ENCODE peak calls at places on chromosome 11, in six cellular contexts. One of them, this sample, is unnamed.

GRCh38 chr11:104060004-104060403 is 23.6 kb downstream of the DDI1 start:
- DNase-seq in lung: no peak
- DNase-seq in neural progenitor cell: no peak
- DNase-seq in fibroblast of villous mesenchyme: no peak
- DNase-seq in HFFc6: no peak
- DNase-seq in pancreas: no peak
- DNase-seq in this sample: no peak

GRCh38 chr11:107385361-107385982 is 72.2 kb downstream of the CWF19L2 start:
- DNase-seq in lung: no peak
- DNase-seq in neural progenitor cell: no peak
- DNase-seq in fibroblast of villous mesenchyme: peak
- DNase-seq in HFFc6: peak
- DNase-seq in pancreas: no peak
- DNase-seq in this sample: no peak

GRCh38 chr11:70524096-70524922 is 126.0 kb downstream of the CTTN start:
- DNase-seq in lung: no peak
- DNase-seq in neural progenitor cell: no peak
- DNase-seq in fibroblast of villous mesenchyme: no peak
- DNase-seq in HFFc6: no peak
- DNase-seq in pancreas: peak
- DNase-seq in this sample: no peak

GRCh38 chr11:61087426-61088119 is 14.7 kb upstream of the CD5 start:
- DNase-seq in lung: no peak
- DNase-seq in neural progenitor cell: no peak
- DNase-seq in fibroblast of villous mesenchyme: no peak
- DNase-seq in HFFc6: no peak
- DNase-seq in pancreas: no peak
- DNase-seq in this sample: no peak

GRCh38 chr11:124961972-124962609 is 8.1 kb downstream of the CCDC15 start:
- DNase-seq in lung: no peak
- DNase-seq in neural progenitor cell: peak
- DNase-seq in fibroblast of villous mesenchyme: peak
- DNase-seq in HFFc6: peak
- DNase-seq in pancreas: no peak
- DNase-seq in this sample: no peak

GRCh38 chr11:118610220-118610772 is 2.9 kb downstream of the PHLDB1 start:
- DNase-seq in lung: no peak
- DNase-seq in neural progenitor cell: peak
- DNase-seq in fibroblast of villous mesenchyme: no peak
- DNase-seq in HFFc6: no peak
- DNase-seq in pancreas: peak
- DNase-seq in this sample: peak

GRCh38 chr11:8814209-8814922 is 96.6 kb upstream of the AKIP1 start:
- DNase-seq in lung: peak
- DNase-seq in neural progenitor cell: no peak
- DNase-seq in fibroblast of villous mesenchyme: peak
- DNase-seq in HFFc6: peak
- DNase-seq in pancreas: no peak
- DNase-seq in this sample: no peak

GRCh38 chr11:42631223-42631843 is 680.5 kb upstream of the API5 start:
- DNase-seq in lung: no peak
- DNase-seq in neural progenitor cell: peak
- DNase-seq in fibroblast of villous mesenchyme: no peak
- DNase-seq in HFFc6: peak
- DNase-seq in pancreas: no peak
- DNase-seq in this sample: no peak

GRCh38 chr11:65945430-65945911 is at the start of gene TSGA10IP:
- DNase-seq in lung: no peak
- DNase-seq in neural progenitor cell: peak
- DNase-seq in fibroblast of villous mesenchyme: no peak
- DNase-seq in HFFc6: no peak
- DNase-seq in pancreas: no peak
- DNase-seq in this sample: peak

GRCh38 chr11:104064016-104064630 is 27.7 kb downstream of the DDI1 start:
- DNase-seq in lung: no peak
- DNase-seq in neural progenitor cell: no peak
- DNase-seq in fibroblast of villous mesenchyme: no peak
- DNase-seq in HFFc6: no peak
- DNase-seq in pancreas: no peak
- DNase-seq in this sample: no peak

GRCh38 chr11:65502274-65502851 is 3.5 kb downstream of the MALAT1 start:
- DNase-seq in lung: no peak
- DNase-seq in neural progenitor cell: no peak
- DNase-seq in fibroblast of villous mesenchyme: peak
- DNase-seq in HFFc6: peak
- DNase-seq in pancreas: no peak
- DNase-seq in this sample: no peak

GRCh38 chr11:118628432-118628831 is 21.0 kb downstream of the PHLDB1 start:
- DNase-seq in lung: no peak
- DNase-seq in neural progenitor cell: no peak
- DNase-seq in fibroblast of villous mesenchyme: no peak
- DNase-seq in HFFc6: no peak
- DNase-seq in pancreas: peak
- DNase-seq in this sample: no peak

GRCh38 chr11:77166021-77166420 is 38.0 kb downstream of the MYO7A start:
- DNase-seq in lung: no peak
- DNase-seq in neural progenitor cell: no peak
- DNase-seq in fibroblast of villous mesenchyme: no peak
- DNase-seq in HFFc6: no peak
- DNase-seq in pancreas: peak
- DNase-seq in this sample: no peak

GRCh38 chr11:102269927-102270326 is 47.4 kb upstream of the BIRC3 start:
- DNase-seq in lung: no peak
- DNase-seq in neural progenitor cell: no peak
- DNase-seq in fibroblast of villous mesenchyme: no peak
- DNase-seq in HFFc6: peak
- DNase-seq in pancreas: no peak
- DNase-seq in this sample: no peak

GRCh38 chr11:103257360-103257759 is 148.1 kb downstream of the DYNC2H1 start:
- DNase-seq in lung: no peak
- DNase-seq in neural progenitor cell: peak
- DNase-seq in fibroblast of villous mesenchyme: peak
- DNase-seq in HFFc6: peak
- DNase-seq in pancreas: no peak
- DNase-seq in this sample: no peak

GRCh38 chr11:34309970-34310369 is 47.8 kb downstream of the ABTB2 start:
- DNase-seq in lung: no peak
- DNase-seq in neural progenitor cell: no peak
- DNase-seq in fibroblast of villous mesenchyme: no peak
- DNase-seq in HFFc6: no peak
- DNase-seq in pancreas: no peak
- DNase-seq in this sample: no peak

GRCh38 chr11:1042626-1043562 is 6.4 kb upstream of the MUC6 start:
- DNase-seq in lung: no peak
- DNase-seq in neural progenitor cell: no peak
- DNase-seq in fibroblast of villous mesenchyme: no peak
- DNase-seq in HFFc6: no peak
- DNase-seq in pancreas: peak
- DNase-seq in this sample: no peak

GRCh38 chr11:75733346-75734107 is 15.9 kb downstream of the MOGAT2 start:
- DNase-seq in lung: no peak
- DNase-seq in neural progenitor cell: peak
- DNase-seq in fibroblast of villous mesenchyme: no peak
- DNase-seq in HFFc6: no peak
- DNase-seq in pancreas: no peak
- DNase-seq in this sample: peak

GRCh38 chr11:45269678-45270077 is 16.5 kb downstream of the SYT13 start:
- DNase-seq in lung: no peak
- DNase-seq in neural progenitor cell: no peak
- DNase-seq in fibroblast of villous mesenchyme: no peak
- DNase-seq in HFFc6: no peak
- DNase-seq in pancreas: no peak
- DNase-seq in this sample: no peak

GRCh38 chr11:45265963-45266692 is 20.0 kb downstream of the SYT13 start:
- DNase-seq in lung: no peak
- DNase-seq in neural progenitor cell: no peak
- DNase-seq in fibroblast of villous mesenchyme: no peak
- DNase-seq in HFFc6: no peak
- DNase-seq in pancreas: no peak
- DNase-seq in this sample: no peak

GRCh38 chr11:45267660-45268340 is 18.3 kb downstream of the SYT13 start:
- DNase-seq in lung: no peak
- DNase-seq in neural progenitor cell: peak
- DNase-seq in fibroblast of villous mesenchyme: no peak
- DNase-seq in HFFc6: no peak
- DNase-seq in pancreas: no peak
- DNase-seq in this sample: no peak

GRCh38 chr11:45264839-45265515 is 21.2 kb downstream of the SYT13 start:
- DNase-seq in lung: no peak
- DNase-seq in neural progenitor cell: no peak
- DNase-seq in fibroblast of villous mesenchyme: peak
- DNase-seq in HFFc6: peak
- DNase-seq in pancreas: no peak
- DNase-seq in this sample: no peak

GRCh38 chr11:45266693-45267451 is 19.3 kb downstream of the SYT13 start:
- DNase-seq in lung: no peak
- DNase-seq in neural progenitor cell: peak
- DNase-seq in fibroblast of villous mesenchyme: no peak
- DNase-seq in HFFc6: no peak
- DNase-seq in pancreas: no peak
- DNase-seq in this sample: peak
- TF ChIP-seq CTCF in lung: no peak
- TF ChIP-seq CTCF in neural progenitor cell: peak
- TF ChIP-seq CTCF in fibroblast of villous mesenchyme: peak
- TF ChIP-seq CTCF in HFFc6: peak
- TF ChIP-seq CTCF in pancreas: no peak
- TF ChIP-seq CTCF in this sample: peak

GRCh38 chr11:68051191-68052136 is 12.6 kb downstream of the TCIRG1 start:
- DNase-seq in lung: no peak
- DNase-seq in neural progenitor cell: no peak
- DNase-seq in fibroblast of villous mesenchyme: no peak
- DNase-seq in HFFc6: no peak
- DNase-seq in pancreas: peak
- DNase-seq in this sample: no peak

GRCh38 chr11:68049509-68050370 is 10.9 kb downstream of the TCIRG1 start:
- DNase-seq in lung: no peak
- DNase-seq in neural progenitor cell: no peak
- DNase-seq in fibroblast of villous mesenchyme: no peak
- DNase-seq in HFFc6: no peak
- DNase-seq in pancreas: peak
- DNase-seq in this sample: no peak

GRCh38 chr11:68048681-68049508 is 10.1 kb downstream of the TCIRG1 start:
- DNase-seq in lung: no peak
- DNase-seq in neural progenitor cell: no peak
- DNase-seq in fibroblast of villous mesenchyme: no peak
- DNase-seq in HFFc6: no peak
- DNase-seq in pancreas: peak
- DNase-seq in this sample: no peak

GRCh38 chr11:68052137-68052873 is 13.5 kb downstream of the TCIRG1 start:
- DNase-seq in lung: no peak
- DNase-seq in neural progenitor cell: no peak
- DNase-seq in fibroblast of villous mesenchyme: no peak
- DNase-seq in HFFc6: no peak
- DNase-seq in pancreas: no peak
- DNase-seq in this sample: no peak

DNA sequence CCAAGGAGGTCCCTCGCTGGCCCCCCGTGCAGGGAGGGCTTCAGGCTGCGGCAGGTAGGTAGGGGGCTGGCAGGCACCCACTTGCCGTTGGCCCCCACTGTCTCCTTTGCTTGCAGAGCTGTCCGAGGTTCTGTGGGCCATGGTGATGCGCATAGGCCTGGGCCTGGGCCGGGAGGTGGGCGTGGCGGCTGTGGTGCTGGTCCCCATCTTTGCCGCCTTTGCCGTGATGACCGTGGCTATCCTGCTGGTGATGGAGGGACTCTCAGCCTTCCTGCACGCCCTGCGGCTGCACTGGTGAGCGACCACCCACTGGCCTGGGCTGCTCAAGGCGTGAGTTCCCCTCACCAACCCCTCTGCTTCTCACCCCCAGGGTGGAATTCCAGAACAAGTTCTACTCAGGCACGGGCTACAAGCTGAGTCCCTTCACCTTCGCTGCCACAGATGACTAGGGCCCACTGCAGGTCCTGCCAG is 11.6 kb downstream of the TCIRG1 start:
- DNase-seq in lung: no peak
- DNase-seq in neural progenitor cell: no peak
- DNase-seq in fibroblast of villous mesenchyme: no peak
- DNase-seq in HFFc6: no peak
- DNase-seq in pancreas: peak
- DNase-seq in this sample: no peak
- TF ChIP-seq CTCF in lung: no peak
- TF ChIP-seq CTCF in neural progenitor cell: no peak
- TF ChIP-seq CTCF in fibroblast of villous mesenchyme: no peak
- TF ChIP-seq CTCF in HFFc6: no peak
- TF ChIP-seq CTCF in pancreas: no peak
- TF ChIP-seq CTCF in this sample: no peak

GRCh38 chr11:29628584-29628983 is 388.2 kb downstream of the KCNA4 start:
- DNase-seq in lung: no peak
- DNase-seq in neural progenitor cell: no peak
- DNase-seq in fibroblast of villous mesenchyme: no peak
- DNase-seq in HFFc6: no peak
- DNase-seq in pancreas: no peak
- DNase-seq in this sample: peak

GRCh38 chr11:29634744-29635143 is 382.1 kb downstream of the KCNA4 start:
- DNase-seq in lung: no peak
- DNase-seq in neural progenitor cell: no peak
- DNase-seq in fibroblast of villous mesenchyme: no peak
- DNase-seq in HFFc6: no peak
- DNase-seq in pancreas: no peak
- DNase-seq in this sample: no peak

GRCh38 chr11:29629281-29629680 is 387.5 kb downstream of the KCNA4 start:
- DNase-seq in lung: no peak
- DNase-seq in neural progenitor cell: peak
- DNase-seq in fibroblast of villous mesenchyme: no peak
- DNase-seq in HFFc6: peak
- DNase-seq in pancreas: no peak
- DNase-seq in this sample: no peak

DNA sequence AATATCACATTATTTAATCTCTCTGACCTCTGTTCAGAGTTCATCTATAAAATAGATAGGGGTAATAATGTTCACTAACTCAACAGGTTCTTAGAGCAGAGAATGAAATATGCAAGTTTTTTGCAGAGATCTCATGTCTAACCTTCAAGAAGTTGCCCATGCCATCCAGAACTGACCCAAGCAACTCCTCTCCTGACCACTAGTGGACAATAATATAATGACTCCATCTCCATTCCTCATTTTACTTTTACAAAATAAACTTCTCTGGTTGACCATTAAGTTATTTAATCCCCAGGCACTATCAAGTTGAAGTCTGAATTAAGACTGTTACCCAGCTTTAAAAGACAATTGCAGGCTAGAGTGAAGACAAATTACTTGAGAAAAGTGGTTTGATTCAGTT is 382.6 kb downstream of the KCNA4 start:
- DNase-seq in lung: no peak
- DNase-seq in neural progenitor cell: peak
- DNase-seq in fibroblast of villous mesenchyme: no peak
- DNase-seq in HFFc6: no peak
- DNase-seq in pancreas: no peak
- DNase-seq in this sample: no peak
- TF ChIP-seq CTCF in lung: no peak
- TF ChIP-seq CTCF in neural progenitor cell: peak
- TF ChIP-seq CTCF in fibroblast of villous mesenchyme: peak
- TF ChIP-seq CTCF in HFFc6: no peak
- TF ChIP-seq CTCF in pancreas: no peak
- TF ChIP-seq CTCF in this sample: no peak

GRCh38 chr11:114395776-114396175 is 4.5 kb downstream of the C11orf71 start:
- DNase-seq in lung: no peak
- DNase-seq in neural progenitor cell: peak
- DNase-seq in fibroblast of villous mesenchyme: no peak
- DNase-seq in HFFc6: no peak
- DNase-seq in pancreas: no peak
- DNase-seq in this sample: no peak
- TF ChIP-seq CTCF in lung: no peak
- TF ChIP-seq CTCF in neural progenitor cell: peak
- TF ChIP-seq CTCF in fibroblast of villous mesenchyme: peak
- TF ChIP-seq CTCF in HFFc6: peak
- TF ChIP-seq CTCF in pancreas: no peak
- TF ChIP-seq CTCF in this sample: no peak

GRCh38 chr11:133793271-133793848 is 52.0 kb downstream of the SPATA19 start:
- DNase-seq in lung: no peak
- DNase-seq in neural progenitor cell: no peak
- DNase-seq in fibroblast of villous mesenchyme: no peak
- DNase-seq in HFFc6: no peak
- DNase-seq in pancreas: no peak
- DNase-seq in this sample: no peak
- TF ChIP-seq CTCF in lung: no peak
- TF ChIP-seq CTCF in neural progenitor cell: no peak
- TF ChIP-seq CTCF in fibroblast of villous mesenchyme: no peak
- TF ChIP-seq CTCF in HFFc6: no peak
- TF ChIP-seq CTCF in pancreas: no peak
- TF ChIP-seq CTCF in this sample: no peak

This sample was measured in nephron progenitor cell.